ENCODE peak calls at places on chromosomes 5 and 9, in nine cellular contexts. E, L, D, N, T, J, B, W and Q are unnamed samples.

GRCh38 chr5:2755371-2755715 is 3.9 kb upstream of the IRX2 start:
- DNase-seq in E (no peak), N (no peak), J (no peak), T (no peak), B (no peak), D (no peak), W (no peak), L (no peak), Q (no peak)

GRCh38 chr5:1805736-1806135 is 4.5 kb downstream of the NDUFS6 start:
- DNase-seq in J (no peak), E (no peak), W (no peak), T (no peak), L (no peak), D (no peak), B (no peak), N (no peak), Q (no peak)

GRCh38 chr9:97766092-97766491 is 69.0 kb upstream of the XPA start:
- DNase-seq in B (no peak), W (no peak), N (peak), L (no peak), J (no peak), T (no peak), D (peak), E (no peak), Q (no peak)

GRCh38 chr9:6054280-6055099 is 39.1 kb upstream of the RANBP6 start:
- DNase-seq in E (peak), T (no peak), L (peak), W (peak), J (peak), D (peak), B (peak), N (peak), Q (peak)

GRCh38 chr9:107760469-107761242 is 271.1 kb upstream of the KLF4 start:
- DNase-seq in T (no peak), N (no peak), W (no peak), J (no peak), B (no peak), D (no peak), E (no peak), L (peak), Q (peak)

GRCh38 chr9:21994996-21995651 is 533 bp downstream of the CDKN2B-AS1 start:
- DNase-seq in W (peak), B (peak), L (peak), D (peak), E (peak), T (no peak), N (peak), J (peak), Q (peak)

GRCh38 chr9:93217706-93218105 is 33.8 kb downstream of the WNK2 start:
- DNase-seq in L (peak), T (no peak), W (no peak), N (no peak), E (no peak), J (no peak), D (no peak), B (no peak), Q (no peak)

GRCh38 chr5:82673460-82673859 is 395.3 kb upstream of the RPS23 start:
- DNase-seq in D (no peak), J (no peak), E (no peak), L (no peak), B (no peak), W (no peak), T (no peak), N (no peak), Q (no peak)

GRCh38 chr5:133316346-133317343 is 264.8 kb downstream of the HSPA4 start:
- DNase-seq in B (no peak), L (no peak), N (no peak), D (peak), E (no peak), J (no peak), T (no peak), W (no peak), Q (no peak)

GRCh38 chr5:133731951-133732350 is 119.6 kb upstream of the FSTL4 start:
- DNase-seq in E (peak), T (no peak), J (no peak), W (no peak), N (no peak), B (no peak), L (no peak), D (no peak), Q (no peak)

GRCh38 chr9:89633404-89633803 is 28.6 kb downstream of the GADD45G start:
- DNase-seq in B (no peak), W (no peak), D (no peak), J (no peak), E (no peak), N (no peak), T (no peak), L (no peak), Q (no peak)